ENCODE peak calls at places on chromosomes 12 and 14, in six cellular contexts. X is IMR-90, K is neuronal stem cell, V is H1, N is trophoblast cell, B is mesenchymal stem cell. J is an unnamed sample.
A peak's percentile ranks its signal among the peaks of the same experiment; 100 is the strongest.

GRCh38 chr14:92555440-92556111 is 42.0 kb downstream of the RIN3 start:
- DNase-seq in X (no peak), K (no peak), V (no peak), N (no peak), B (no peak), J (no peak)

GRCh38 chr14:60222820-60223219 is 26.2 kb upstream of the PPM1A start:
- DNase-seq in X (no peak), K (no peak), V (no peak), N (no peak), B (no peak), J (no peak)

GRCh38 chr12:54215990-54216579 is 27.3 kb upstream of the SMUG1 start:
- DNase-seq in X (no peak), K (no peak), V (no peak), N (no peak), B (no peak), J (peak; percentile 76)

GRCh38 chr12:104166465-104166864 is 28.5 kb upstream of the NFYB start:
- DNase-seq in X (peak; percentile 60), K (no peak), V (no peak), N (no peak), B (peak; percentile 33), J (no peak)

GRCh38 chr14:76698191-76698590 is 63.1 kb upstream of the VASH1 start:
- DNase-seq in X (no peak), K (no peak), V (no peak), N (no peak), B (no peak), J (no peak)

GRCh38 chr12:12483438-12483837 is 79.2 kb downstream of the DUSP16 start:
- DNase-seq in X (no peak), K (no peak), V (no peak), N (no peak), B (no peak), J (no peak)

GRCh38 chr12:104352106-104352713 is 48.7 kb downstream of the EID3 start:
- DNase-seq in X (peak; percentile 64), K (no peak), V (no peak), N (no peak), B (no peak), J (peak; percentile 6)

GRCh38 chr12:34301251-34302130 is 279.2 kb downstream of the ALG10 start:
- DNase-seq in X (no peak), K (no peak), V (no peak), N (no peak), B (no peak), J (no peak)

GRCh38 chr12:122725452-122725851 is 5.2 kb downstream of the HCAR1 start:
- DNase-seq in X (no peak), K (no peak), V (no peak), N (no peak), B (no peak), J (no peak)

GRCh38 chr12:122722347-122722746 is 5.7 kb upstream of the HCAR3 start:
- DNase-seq in X (no peak), K (no peak), V (no peak), N (no peak), B (no peak), J (no peak)

GRCh38 chr12:122729583-122730214 is 945 bp downstream of the HCAR1 start:
- DNase-seq in X (no peak), K (no peak), V (no peak), N (peak; percentile 94), B (no peak), J (no peak)

GRCh38 chr12:122724641-122725243 is 5.9 kb downstream of the HCAR1 start:
- DNase-seq in X (no peak), K (no peak), V (no peak), N (no peak), B (no peak), J (no peak)

GRCh38 chr12:122726056-122726558 is 4.5 kb downstream of the HCAR1 start:
- DNase-seq in X (no peak), K (no peak), V (peak; percentile 46), N (peak; percentile 85), B (no peak), J (peak; percentile 45)
- H3K9ac ChIP-seq in X (no peak overlapping the region), K (no peak overlapping the region), V (no peak overlapping the region), N (no peak overlapping the region), B (no peak overlapping the region), J (no peak overlapping the region)

DNA sequence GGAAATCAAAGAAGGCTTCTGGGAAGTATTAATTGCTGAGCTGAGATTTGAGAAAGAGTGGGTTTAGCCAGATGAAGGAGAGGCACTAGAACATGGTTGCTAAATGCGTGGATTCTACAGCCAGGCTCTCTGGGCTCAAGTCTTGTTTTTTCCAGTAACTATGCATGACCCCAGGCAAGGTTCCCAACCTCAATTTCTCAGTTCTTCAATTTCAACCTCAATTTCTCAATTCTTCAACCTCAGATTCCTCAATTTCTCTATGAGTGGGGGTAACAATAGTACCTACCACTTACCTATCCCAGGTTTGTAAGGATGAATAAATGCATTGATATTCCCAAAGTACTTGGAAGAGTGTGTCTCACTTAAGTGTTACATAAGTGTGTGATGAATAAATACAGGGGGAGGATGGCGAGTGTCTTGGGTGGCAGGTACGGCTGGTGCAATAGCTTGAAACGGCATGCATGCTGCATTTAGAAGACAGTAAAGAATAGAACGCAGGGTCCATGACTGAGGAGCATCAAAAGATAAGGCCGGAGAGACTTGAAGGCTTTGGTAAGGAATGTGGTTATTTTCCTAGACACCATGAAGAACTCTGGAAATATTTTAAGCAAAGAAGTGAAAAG is 149.1 kb upstream of the ATP2B1 start:
- DNase-seq in X (no peak), K (no peak), V (no peak), N (no peak), B (no peak), J (no peak)
- H3K14ac ChIP-seq in X (no peak overlapping the region), K (no peak overlapping the region), V (no peak overlapping the region), N (no peak overlapping the region), B (no peak overlapping the region), J (no peak overlapping the region)

DNA sequence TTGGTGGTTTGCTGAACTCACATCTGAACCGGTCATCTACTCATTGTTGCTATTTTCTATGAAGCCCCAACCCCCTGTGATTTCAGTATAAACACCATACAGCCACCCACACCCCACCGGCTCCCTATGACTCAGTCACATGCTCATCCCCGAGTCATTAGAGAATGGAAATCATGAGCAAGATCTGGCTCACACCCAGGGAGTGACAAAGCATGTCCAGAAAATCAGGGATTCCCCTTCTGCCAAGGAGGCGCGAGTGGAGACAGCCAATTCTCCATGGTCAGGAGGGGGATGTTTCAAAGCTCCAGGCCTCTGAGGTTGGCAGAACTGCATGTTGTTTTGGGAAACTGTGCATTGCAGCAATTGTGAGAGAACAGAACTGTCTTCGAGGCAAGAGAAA is 657.5 kb upstream of the TBX3 start:
- DNase-seq in X (peak; percentile 100), K (no peak), V (no peak), N (peak; percentile 15), B (peak; percentile 100), J (no peak)
- H3K9ac ChIP-seq in X (no peak overlapping the region), K (no peak overlapping the region), V (no peak overlapping the region), N (no peak overlapping the region), B (peak overlapping the region; percentile 89), J (no peak overlapping the region)

DNA sequence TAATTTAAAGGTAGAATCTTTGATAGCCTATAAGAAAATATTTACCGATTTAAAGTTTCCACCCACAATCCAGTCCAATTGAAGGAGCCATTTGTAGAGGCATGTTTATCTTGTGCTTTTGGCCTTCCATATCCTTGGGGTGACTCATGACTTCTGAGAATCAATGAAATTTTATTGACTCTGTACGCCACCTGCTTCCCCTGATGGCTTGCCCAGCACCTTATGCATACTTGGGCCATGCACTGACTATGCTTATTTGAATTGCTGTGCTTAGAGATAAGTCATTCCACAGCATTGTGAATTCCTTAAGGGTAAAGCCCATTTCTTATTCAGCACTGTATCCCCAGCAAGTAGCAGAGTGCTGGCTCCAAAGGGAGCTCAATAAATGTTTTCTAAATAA is 954.8 kb upstream of the SEL1L start:
- DNase-seq in X (no peak), K (no peak), V (no peak), N (no peak), B (no peak), J (no peak)
- H3K14ac ChIP-seq in X (no peak overlapping the region), K (no peak overlapping the region), V (no peak overlapping the region), N (no peak overlapping the region), B (no peak overlapping the region), J (no peak overlapping the region)

GRCh38 chr12:49707127-49707811 is at the start of gene FMNL3:
- DNase-seq in X (peak; percentile 95), K (peak; percentile 96), V (peak; percentile 77), N (peak; percentile 98), B (peak; percentile 95), J (peak; percentile 96)
- H3K9ac ChIP-seq in X (peak within 1 kb of the TSS; percentile 92), K (peak within 1 kb of the TSS; percentile 89), V (peak within 1 kb of the TSS; percentile 80), N (peak within 1 kb of the TSS; percentile 68), B (peak within 1 kb of the TSS; percentile 86), J (peak within 1 kb of the TSS; percentile 61)

DNA sequence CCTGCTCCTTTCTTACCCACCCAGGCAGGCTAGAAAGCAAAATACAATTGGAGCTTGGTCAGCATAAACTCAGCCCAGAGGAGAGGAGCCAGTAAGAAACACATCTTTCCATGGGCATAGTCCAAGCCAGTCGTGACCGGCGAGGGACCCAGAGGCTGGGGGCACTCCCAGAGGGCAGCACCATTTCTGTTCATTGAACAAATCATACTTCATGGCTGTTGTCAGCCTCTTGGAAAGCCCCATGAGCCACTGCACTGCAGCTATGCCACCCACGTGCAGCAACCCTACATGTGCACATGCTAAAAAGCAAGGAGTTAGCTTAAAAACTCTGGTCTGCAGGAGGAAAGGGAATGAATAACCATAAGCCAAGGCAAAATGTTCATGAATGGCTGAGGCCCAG is 90.0 kb upstream of the CDKN3 start:
- DNase-seq in X (no peak), K (no peak), V (no peak), N (no peak), B (no peak), J (no peak)
- H3K14ac ChIP-seq in X (no peak overlapping the region), K (no peak overlapping the region), V (no peak overlapping the region), N (no peak overlapping the region), B (no peak overlapping the region), J (no peak overlapping the region)

DNA sequence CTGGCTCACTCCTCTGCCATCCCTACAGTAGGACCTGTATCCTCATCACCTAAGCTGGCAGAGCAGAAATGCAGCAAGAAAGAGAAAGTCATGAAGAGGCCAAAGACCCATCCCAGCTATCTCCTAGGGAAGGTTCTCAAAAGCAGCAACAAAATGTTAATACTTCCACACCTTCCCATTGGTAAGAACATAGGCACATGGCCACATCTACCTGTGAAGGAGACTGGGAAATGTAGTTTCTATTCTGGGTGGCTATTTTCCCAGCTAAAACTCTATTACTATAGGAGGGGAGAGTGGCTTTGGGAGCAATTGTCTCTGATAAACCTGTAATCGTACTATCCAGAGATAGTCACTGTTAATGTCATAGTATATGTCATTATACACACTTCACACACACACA is 13.7 kb upstream of the EIF2B2 start:
- DNase-seq in X (no peak), K (no peak), V (no peak), N (no peak), B (no peak), J (no peak)
- H3K9ac ChIP-seq in X (no peak overlapping the region), K (no peak overlapping the region), V (no peak overlapping the region), N (no peak overlapping the region), B (no peak overlapping the region), J (no peak overlapping the region)

GRCh38 chr12:118402251-118402650 is 25.9 kb downstream of the SUDS3 start:
- DNase-seq in X (peak; percentile 93), K (no peak), V (no peak), N (no peak), B (peak; percentile 60), J (no peak)
- H3K14ac ChIP-seq in X (no peak overlapping the region), K (no peak overlapping the region), V (no peak overlapping the region), N (no peak overlapping the region), B (no peak overlapping the region), J (no peak overlapping the region)

GRCh38 chr12:109054520-109054919 is 2.1 kb downstream of the USP30 start:
- DNase-seq in X (no peak), K (no peak), V (no peak), N (no peak), B (no peak), J (no peak)
- H3K9ac ChIP-seq in X (no peak overlapping the region), K (no peak overlapping the region), V (no peak overlapping the region), N (no peak overlapping the region), B (no peak overlapping the region), J (no peak overlapping the region)

J was measured in H9.